ENCODE peak calls at places on chromosome 12, in nine cellular contexts. U, G, A, C, O, W, D, N and H are unnamed samples. For H3K4me1, the result is how much of the 10 kb centered on the place peaks cover.

GRCh38 chr12:98646165-98646764 is 1.2 kb downstream of the APAF1 start:
- DNase-seq in N (no peak), U (no peak), A (peak), W (no peak), G (no peak), C (no peak), O (no peak), D (no peak), H (no peak)

GRCh38 chr12:46386360-46386867 is 13.8 kb upstream of the SLC38A2 start:
- DNase-seq in U (no peak), G (no peak), C (no peak), N (no peak), D (no peak), O (no peak), A (peak), W (no peak), H (no peak)

GRCh38 chr12:120677765-120678473 is 9.0 kb upstream of the MLEC start:
- DNase-seq in G (no peak), N (no peak), D (no peak), U (no peak), O (no peak), W (peak), C (no peak), A (no peak), H (no peak)

GRCh38 chr12:93003540-93004239 is 74.6 kb upstream of the EEA1 start:
- DNase-seq in A (no peak), O (no peak), N (no peak), C (no peak), W (no peak), U (no peak), G (no peak), D (no peak), H (no peak)

GRCh38 chr12:116765271-116765670 is 27.2 kb downstream of the RNFT2 start:
- DNase-seq in C (no peak), D (no peak), U (peak), G (no peak), A (no peak), N (no peak), W (no peak), O (no peak), H (no peak)

GRCh38 chr12:26465419-26466097 is 270.2 kb downstream of the SSPN start:
- DNase-seq in N (no peak), O (no peak), A (no peak), W (no peak), G (no peak), U (no peak), D (no peak), C (no peak), H (no peak)

GRCh38 chr12:48185181-48185919 is 1.9 kb downstream of the CCDC184 start:
- DNase-seq in C (no peak), W (no peak), O (no peak), U (no peak), G (no peak), D (no peak), N (no peak), A (no peak), H (no peak)

GRCh38 chr12:113005759-113006158 is 27.4 kb downstream of the OAS2 start:
- DNase-seq in D (no peak), A (no peak), C (no peak), O (no peak), N (no peak), U (no peak), W (no peak), G (no peak), H (no peak)

GRCh38 chr12:5494343-5494742 is 62.4 kb downstream of the NTF3 start:
- DNase-seq in U (no peak), C (no peak), N (no peak), A (no peak), G (no peak), W (no peak), D (no peak), O (no peak), H (no peak)

DNA sequence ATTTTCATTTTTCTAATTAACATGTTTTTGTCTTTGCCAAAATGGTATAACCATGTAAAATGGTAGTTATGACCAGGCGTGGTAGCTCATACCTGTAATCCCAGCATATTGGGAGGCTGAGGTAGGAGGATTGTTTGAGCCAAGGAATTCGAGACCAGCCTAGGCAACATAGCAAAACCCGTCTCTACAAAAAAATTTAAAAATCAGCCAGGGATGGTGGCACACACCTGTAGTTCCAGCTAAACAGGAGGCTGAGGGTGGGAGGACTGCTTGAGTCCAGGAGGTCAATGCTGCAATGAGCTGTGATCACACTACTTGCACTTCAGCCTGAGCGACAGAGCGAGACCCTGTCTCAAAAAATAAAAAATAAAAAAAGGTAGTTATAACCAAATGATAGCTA is 23.1 kb downstream of the PPTC7 start:
- DNase-seq in N (no peak), D (no peak), A (no peak), W (no peak), U (no peak), O (no peak), G (no peak), C (no peak), H (no peak)
- H3K4me1 ChIP-seq in N (under half), D (under half), A (under half), W (half or more), U (under half), O (half or more), G (half or more), C (half or more), H (under half)

GRCh38 chr12:1949771-1950470 is 31.5 kb upstream of the CACNA2D4 start:
- DNase-seq in G (no peak), C (no peak), O (no peak), A (no peak), W (no peak), U (no peak), D (no peak), N (no peak), H (no peak)
- H3K27ac ChIP-seq in G (no peak), C (peak), O (peak), A (no peak), W (no peak), U (no peak), D (peak), N (no peak), H (no peak)

DNA sequence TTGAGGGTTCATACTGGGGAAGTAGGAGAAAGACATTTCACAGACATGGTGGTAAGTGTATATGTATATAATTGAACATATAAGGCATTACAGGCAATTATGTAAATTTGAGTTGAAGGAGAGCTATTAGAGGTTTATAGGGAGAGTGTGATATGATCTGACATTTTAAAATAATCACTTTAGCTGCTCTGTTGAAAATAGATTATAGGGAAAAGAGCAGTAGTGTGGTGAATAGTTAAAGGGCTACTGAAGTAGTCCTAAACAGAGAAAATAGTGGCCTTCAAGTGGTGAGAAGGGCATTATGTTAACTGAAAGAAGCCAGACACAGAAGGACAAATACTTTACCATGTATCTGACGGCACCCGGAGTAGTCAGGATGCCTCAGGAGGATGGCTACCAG is 234.2 kb downstream of the SLC41A2 start:
- DNase-seq in N (no peak), W (no peak), G (no peak), U (no peak), C (no peak), O (no peak), A (no peak), D (no peak), H (no peak)
- H3K4me1 ChIP-seq in N (under half), W (under half), G (under half), U (under half), C (under half), O (under half), A (under half), D (under half), H (under half)

DNA sequence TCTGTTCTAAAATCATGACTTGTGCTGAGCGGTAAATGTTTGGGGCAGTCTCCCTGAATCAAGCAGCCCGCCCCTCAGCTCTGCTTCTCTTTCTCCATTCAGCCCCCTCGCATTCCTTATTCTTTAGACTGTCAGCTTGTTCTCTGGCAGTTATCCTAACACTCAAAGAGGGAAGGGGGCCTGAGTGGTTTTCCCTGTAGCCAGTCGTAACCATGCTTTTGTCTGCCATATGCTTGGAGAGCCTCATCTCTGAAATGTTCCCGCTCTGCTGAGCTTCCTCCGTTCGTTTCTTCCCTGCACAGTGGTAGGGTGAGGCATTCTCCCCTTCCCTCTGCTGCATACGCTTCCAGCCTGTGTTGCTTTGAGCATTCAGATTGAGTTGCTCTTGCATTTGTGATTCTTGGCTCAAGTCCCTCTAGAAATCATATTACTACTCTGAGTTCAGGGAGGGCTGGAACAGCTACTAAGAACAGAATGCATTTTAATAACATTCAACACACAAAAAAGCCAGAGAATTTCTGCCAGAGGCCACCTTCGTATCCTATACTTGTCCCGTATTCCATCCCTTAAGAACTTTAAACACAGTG is 119.7 kb downstream of the FBXL14 start:
- DNase-seq in G (no peak), O (no peak), C (no peak), A (no peak), N (no peak), W (no peak), D (no peak), U (no peak), H (no peak)
- H3K27ac ChIP-seq in G (peak), O (peak), C (no peak), A (no peak), N (peak), W (no peak), D (no peak), U (peak), H (no peak)

GRCh38 chr12:79935021-79935623 is at the start of gene PPP1R12A:
- DNase-seq in N (peak), C (peak), A (peak), W (peak), G (peak), O (peak), U (peak), D (peak), H (peak)

GRCh38 chr12:79935624-79936040 is 735 bp upstream of the PPP1R12A start:
- DNase-seq in C (no peak), G (no peak), O (peak), U (no peak), W (no peak), A (peak), D (no peak), N (peak), H (no peak)

GRCh38 chr12:79933043-79933442 is 1.9 kb downstream of the PPP1R12A start:
- DNase-seq in C (no peak), W (no peak), N (no peak), A (no peak), G (no peak), U (no peak), D (no peak), O (no peak), H (no peak)

GRCh38 chr12:79933580-79934264 is 1.2 kb downstream of the PPP1R12A start:
- DNase-seq in C (no peak), N (peak), O (peak), A (no peak), W (no peak), G (no peak), D (no peak), U (no peak), H (no peak)

GRCh38 chr12:79934309-79935020 is 432 bp downstream of the PPP1R12A start:
- DNase-seq in O (no peak), D (peak), C (peak), U (no peak), A (peak), W (no peak), N (peak), G (no peak), H (peak)
- H3K4me1 ChIP-seq in O (under half), D (under half), C (under half), U (under half), A (under half), W (under half), N (under half), G (under half), H (under half)

GRCh38 chr12:122946690-122947271 is 19.5 kb downstream of the ABCB9 start:
- DNase-seq in O (peak), D (no peak), A (peak), W (peak), G (peak), N (peak), U (peak), C (no peak), H (peak)
- H3K27ac ChIP-seq in O (peak), D (peak), A (peak), W (peak), G (peak), N (peak), U (no peak), C (no peak), H (peak)

GRCh38 chr12:109278912-109279311 is 30.2 kb downstream of the FOXN4 start:
- DNase-seq in D (no peak), A (no peak), U (no peak), C (no peak), W (peak), G (no peak), N (no peak), O (no peak), H (no peak)
- H3K4me1 ChIP-seq in D (under half), A (half or more), U (under half), C (under half), W (under half), G (under half), N (under half), O (under half), H (under half)

DNA sequence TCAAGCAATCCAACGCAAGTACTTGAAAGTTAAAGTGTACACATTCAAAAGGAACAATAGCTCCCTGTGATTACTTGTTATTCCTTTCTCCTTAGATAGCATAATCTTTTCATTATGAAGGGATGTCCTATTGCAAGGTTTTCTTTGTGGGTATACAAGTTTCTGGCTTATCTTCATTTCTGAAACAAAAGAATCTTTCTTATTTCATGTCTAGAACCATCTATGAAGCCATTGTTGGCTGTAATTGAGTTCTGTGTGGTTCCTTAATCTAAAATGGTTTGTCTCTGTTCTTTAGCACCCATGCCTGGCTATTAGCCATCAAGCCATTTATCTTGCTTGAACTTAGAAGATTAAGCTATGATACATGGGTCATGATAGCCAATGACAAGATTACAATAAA is 95.0 kb downstream of the VEZT start:
- DNase-seq in U (no peak), A (no peak), G (no peak), W (no peak), D (no peak), N (no peak), O (no peak), C (no peak), H (no peak)
- H3K27ac ChIP-seq in U (no peak), A (no peak), G (no peak), W (no peak), D (no peak), N (no peak), O (no peak), C (no peak), H (no peak)

DNA sequence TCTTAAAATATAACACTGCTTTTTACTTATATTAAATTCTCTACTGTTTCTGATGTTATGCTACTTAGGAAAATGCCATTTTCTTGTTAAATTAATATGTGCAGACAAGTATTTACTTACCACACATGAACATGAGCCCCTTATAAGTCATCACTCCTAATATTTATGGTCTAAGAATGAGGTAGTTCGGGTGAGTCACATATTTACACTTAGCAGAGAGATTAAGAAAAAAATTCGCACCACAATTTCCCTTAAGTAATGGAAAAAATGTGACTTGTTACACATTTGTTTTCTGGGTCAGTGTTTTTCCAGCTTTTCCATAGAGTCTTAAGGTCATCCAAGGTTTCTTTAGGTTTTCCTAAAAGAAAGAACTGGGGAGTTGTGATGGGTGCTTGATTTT is 68.4 kb downstream of the RERG start:
- DNase-seq in D (no peak), N (no peak), C (no peak), O (no peak), W (no peak), A (no peak), G (no peak), U (no peak), H (no peak)
- H3K4me1 ChIP-seq in D (under half), N (under half), C (under half), O (under half), W (under half), A (under half), G (under half), U (under half), H (under half)

GRCh38 chr12:90003688-90004087 is 295.1 kb upstream of the ATP2B1 start:
- DNase-seq in N (no peak), U (no peak), O (no peak), A (no peak), C (no peak), D (no peak), G (no peak), W (no peak), H (no peak)

GRCh38 chr12:89999699-90000505 is 291.3 kb upstream of the ATP2B1 start:
- DNase-seq in U (no peak), W (no peak), O (no peak), C (no peak), D (no peak), G (no peak), N (no peak), A (no peak), H (no peak)

GRCh38 chr12:90004319-90005074 is 295.9 kb upstream of the ATP2B1 start:
- DNase-seq in C (no peak), A (no peak), O (no peak), N (no peak), W (no peak), D (no peak), U (no peak), G (no peak), H (no peak)

GRCh38 chr12:89995870-89996269 is 287.2 kb upstream of the ATP2B1 start:
- DNase-seq in C (no peak), D (no peak), A (no peak), O (no peak), N (no peak), G (no peak), U (no peak), W (no peak), H (no peak)

DNA sequence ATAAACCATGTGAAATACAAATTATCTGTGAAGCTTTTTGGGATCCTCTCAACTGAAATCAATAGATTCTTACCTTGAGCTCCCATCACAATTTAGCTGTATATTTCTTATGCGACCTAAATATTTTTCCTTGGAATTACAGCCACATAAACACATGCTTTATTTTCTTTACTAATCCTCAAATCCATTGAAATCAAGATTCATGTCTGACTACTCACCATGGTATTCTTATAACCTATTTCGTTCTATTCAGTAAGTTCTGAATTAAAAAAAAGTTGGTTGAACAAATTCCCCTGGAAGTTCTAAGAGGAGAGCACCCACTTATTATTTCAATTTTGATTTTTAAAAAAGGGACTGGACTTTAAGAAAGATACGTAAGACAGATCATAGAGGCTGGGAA is 292.1 kb upstream of the ATP2B1 start:
- DNase-seq in O (no peak), A (no peak), U (no peak), D (no peak), W (no peak), C (no peak), G (no peak), N (no peak), H (no peak)
- H3K27ac ChIP-seq in O (no peak), A (no peak), U (no peak), D (no peak), W (no peak), C (no peak), G (no peak), N (no peak), H (no peak)